ENCODE peak calls at places on chromosomes 6 and 20, in six cellular contexts. W, R, V, F, J and X are unnamed samples.

GRCh38 chr6:28907394-28907793 is 16.4 kb downstream of the TRIM27 start:
- DNase-seq in W (no peak), R (no peak), V (no peak), F (no peak), J (no peak), X (peak; percentile 67)

GRCh38 chr20:57342829-57343228 is 8.2 kb upstream of the RAE1 start:
- DNase-seq in W (no peak), R (no peak), V (no peak), F (no peak), J (no peak), X (peak; percentile 54)

GRCh38 chr6:133916650-133917151 is 27.8 kb downstream of the TCF21 start:
- DNase-seq in W (peak; percentile 84), R (peak; percentile 88), V (peak; percentile 93), F (no peak), J (no peak), X (peak; percentile 87)

GRCh38 chr20:50333856-50334255 is 143.2 kb downstream of the CEBPB start:
- DNase-seq in W (no peak), R (no peak), V (peak; percentile 60), F (no peak), J (no peak), X (peak; percentile 90)

GRCh38 chr20:57655812-57656161 is 35.6 kb upstream of the ZBP1 start:
- DNase-seq in W (no peak), R (no peak), V (peak; percentile 40), F (no peak), J (no peak), X (no peak)

GRCh38 chr6:139342957-139343750 is 31.3 kb downstream of the CITED2 start:
- DNase-seq in W (no peak), R (no peak), V (no peak), F (no peak), J (no peak), X (peak; percentile 41)

GRCh38 chr6:38498085-38498484 is 141.6 kb downstream of the BTBD9 start:
- DNase-seq in W (no peak), R (no peak), V (no peak), F (no peak), J (no peak), X (peak; percentile 41)

GRCh38 chr6:166106076-166106686 is 61.5 kb downstream of the TBXT start:
- DNase-seq in W (peak; percentile 63), R (peak; percentile 79), V (peak; percentile 82), F (peak; percentile 14), J (peak; percentile 17), X (peak; percentile 67)

GRCh38 chr20:61572789-61573188 is 320.7 kb downstream of the CDH4 start:
- DNase-seq in W (no peak), R (no peak), V (no peak), F (no peak), J (no peak), X (no peak)

GRCh38 chr6:42947950-42948349 is 12.6 kb upstream of the GNMT start:
- DNase-seq in W (no peak), R (no peak), V (no peak), F (no peak), J (no peak), X (no peak)

GRCh38 chr6:28615955-28616747 is 90.5 kb downstream of the GPX5 start:
- DNase-seq in W (no peak), R (no peak), V (no peak), F (no peak), J (no peak), X (no peak)

GRCh38 chr20:23365390-23366165 is 3.6 kb downstream of the GZF1 start:
- DNase-seq in W (no peak), R (no peak), V (no peak), F (no peak), J (no peak), X (no peak)

GRCh38 chr20:64119681-64120341 is 12.4 kb upstream of the NPBWR2 start:
- DNase-seq in W (no peak), R (no peak), V (peak; percentile 57), F (no peak), J (no peak), X (no peak)

GRCh38 chr20:63103402-63104311 is 96.9 kb upstream of the BHLHE23 start:
- DNase-seq in W (no peak), R (peak; percentile 44), V (no peak), F (no peak), J (no peak), X (no peak)

GRCh38 chr20:24357169-24357568 is 112.3 kb upstream of the SYNDIG1 start:
- DNase-seq in W (no peak), R (no peak), V (no peak), F (no peak), J (no peak), X (no peak)

GRCh38 chr20:23450877-23451276 is 1.8 kb downstream of the CST11 start:
- DNase-seq in W (no peak), R (no peak), V (no peak), F (no peak), J (no peak), X (no peak)

GRCh38 chr6:41975276-41975675 is 33.7 kb upstream of the CCND3 start:
- DNase-seq in W (no peak), R (no peak), V (no peak), F (no peak), J (no peak), X (no peak)

GRCh38 chr6:167225903-167226508 is 65.1 kb upstream of the UNC93A start:
- DNase-seq in W (no peak), R (no peak), V (no peak), F (no peak), J (no peak), X (no peak)

GRCh38 chr20:64261138-64261537 is 5.6 kb downstream of the PCMTD2 start:
- DNase-seq in W (no peak), R (no peak), V (peak; percentile 88), F (no peak), J (no peak), X (no peak)

GRCh38 chr20:878511-879307 is 37.4 kb downstream of the ANGPT4 start:
- DNase-seq in W (no peak), R (peak; percentile 31), V (no peak), F (no peak), J (peak; percentile 46), X (peak; percentile 52)

GRCh38 chr6:15870354-15871043 is 207.7 kb upstream of the DTNBP1 start:
- DNase-seq in W (no peak), R (no peak), V (no peak), F (no peak), J (no peak), X (peak; percentile 49)

GRCh38 chr6:100796049-100796823 is 84.9 kb downstream of the ASCC3 start:
- DNase-seq in W (no peak), R (peak; percentile 54), V (no peak), F (peak; percentile 26), J (peak; percentile 0), X (no peak)

GRCh38 chr6:26268659-26269402 is 96.2 kb upstream of the BTN3A2 start:
- DNase-seq in W (no peak), R (peak; percentile 47), V (peak; percentile 43), F (no peak), J (no peak), X (peak; percentile 86)

GRCh38 chr20:59404749-59405148 is 104.3 kb downstream of the EDN3 start:
- DNase-seq in W (no peak), R (no peak), V (no peak), F (no peak), J (no peak), X (no peak)

GRCh38 chr20:49995586-49995985 is 12.8 kb downstream of the SNAI1 start:
- DNase-seq in W (no peak), R (no peak), V (no peak), F (no peak), J (no peak), X (no peak)

GRCh38 chr6:169800116-169800667 is 48.8 kb downstream of the ERMARD start:
- DNase-seq in W (no peak), R (no peak), V (no peak), F (no peak), J (no peak), X (no peak)